ENCODE peak calls at places on chromosomes 5 and 9, in eight cellular contexts. L, A, U, Z, W, I, R and N are unnamed samples.

GRCh38 chr5:136089804-136090203 is 42.8 kb upstream of the SMAD5 start:
- DNase-seq in W (peak; percentile 48), Z (no peak), R (no peak), I (no peak), U (no peak), A (no peak), L (no peak), N (no peak)

GRCh38 chr5:168295574-168296201 is 4.2 kb downstream of the WWC1 start:
- DNase-seq in R (no peak), L (peak; percentile 75), W (peak; percentile 78), A (no peak), U (no peak), Z (peak; percentile 74), I (peak; percentile 70), N (peak; percentile 82)

GRCh38 chr5:94021246-94021645 is 279.8 kb upstream of the POU5F2 start:
- DNase-seq in A (no peak), I (no peak), L (no peak), Z (no peak), W (peak; percentile 77), U (no peak), R (no peak), N (peak; percentile 76)

GRCh38 chr5:151288180-151288579 is 15.4 kb downstream of the SLC36A3 start:
- DNase-seq in W (no peak), L (no peak), Z (peak; percentile 53), A (no peak), U (no peak), R (no peak), I (peak; percentile 64), N (peak; percentile 49)

GRCh38 chr5:159184858-159185381 is 24.4 kb downstream of the RNF145 start:
- DNase-seq in Z (no peak), U (no peak), L (no peak), A (no peak), I (no peak), R (peak; percentile 51), W (peak; percentile 97), N (peak; percentile 40)

GRCh38 chr5:159449925-159450324 is 119.6 kb upstream of the IL12B start:
- DNase-seq in Z (no peak), A (no peak), U (no peak), W (peak; percentile 80), I (no peak), R (no peak), L (no peak), N (peak; percentile 38)

GRCh38 chr9:115590016-115590415 is 472.1 kb upstream of the TNC start:
- DNase-seq in I (peak; percentile 41), R (peak; percentile 68), L (no peak), U (no peak), Z (no peak), W (peak; percentile 95), A (peak; percentile 20), N (peak; percentile 4)

GRCh38 chr9:84141762-84142370 is 161.3 kb downstream of the RMI1 start:
- DNase-seq in W (no peak), I (no peak), U (no peak), Z (no peak), A (no peak), L (no peak), R (no peak), N (no peak)

GRCh38 chr5:174218162-174218561 is 172.7 kb downstream of the NSG2 start:
- DNase-seq in W (no peak), U (no peak), Z (no peak), L (no peak), R (no peak), A (no peak), I (no peak), N (no peak)

GRCh38 chr5:83516962-83517750 is 45.6 kb downstream of the VCAN start:
- DNase-seq in Z (no peak), A (no peak), U (no peak), L (no peak), W (no peak), R (no peak), I (no peak), N (no peak)

GRCh38 chr5:159095218-159095617 is 4.5 kb downstream of the EBF1 start:
- DNase-seq in R (no peak), W (no peak), I (no peak), A (peak; percentile 33), Z (no peak), L (peak; percentile 51), U (no peak), N (no peak)

GRCh38 chr5:134905246-134905996 is 490 bp downstream of the PCBD2 start:
- DNase-seq in W (peak; percentile 60), A (no peak), R (peak; percentile 11), I (peak; percentile 71), U (no peak), L (no peak), Z (no peak), N (no peak)

GRCh38 chr9:35186524-35186923 is 24.7 kb downstream of the UNC13B start:
- DNase-seq in I (no peak), Z (no peak), A (no peak), L (no peak), W (no peak), R (no peak), U (no peak), N (no peak)

GRCh38 chr5:33233013-33233463 is 207.7 kb upstream of the TARS1 start:
- DNase-seq in U (no peak), A (no peak), I (peak; percentile 30), R (no peak), Z (no peak), L (no peak), W (peak; percentile 74), N (no peak)

GRCh38 chr5:151739939-151740335 is 18.5 kb downstream of the ATOX1 start:
- DNase-seq in L (no peak), I (no peak), U (no peak), A (no peak), R (peak; percentile 96), W (peak; percentile 99), Z (no peak), N (no peak)

GRCh38 chr5:148684528-148684927 is 30.2 kb upstream of the HTR4 start:
- DNase-seq in L (no peak), W (no peak), A (no peak), Z (no peak), R (no peak), U (no peak), I (no peak), N (no peak)

GRCh38 chr5:100505984-100506670 is 29.0 kb upstream of the FAM174A start:
- DNase-seq in I (peak; percentile 30), A (no peak), W (peak; percentile 87), R (peak; percentile 6), U (no peak), Z (no peak), L (no peak), N (no peak)

GRCh38 chr5:140261403-140262171 is 41.3 kb downstream of the PFDN1 start:
- DNase-seq in W (peak; percentile 88), Z (peak; percentile 73), L (no peak), I (peak; percentile 88), R (peak; percentile 52), A (peak; percentile 83), U (no peak), N (peak; percentile 88)

GRCh38 chr5:14185336-14186131 is 42.4 kb downstream of the TRIO start:
- DNase-seq in R (no peak), L (no peak), Z (no peak), I (no peak), U (no peak), W (peak; percentile 90), A (no peak), N (no peak)

GRCh38 chr9:127553793-127554192 is 58.3 kb upstream of the STXBP1 start:
- DNase-seq in I (no peak), R (no peak), Z (no peak), W (no peak), A (no peak), L (no peak), U (no peak), N (no peak)

GRCh38 chr5:147084702-147085101 is 150.1 kb upstream of the STK32A start:
- DNase-seq in R (no peak), Z (no peak), U (peak; percentile 45), I (no peak), W (no peak), L (no peak), A (no peak), N (peak; percentile 8)

GRCh38 chr5:672329-673139 is 20.6 kb downstream of the TPPP start:
- DNase-seq in W (peak; percentile 67), Z (peak; percentile 73), U (peak; percentile 62), A (peak; percentile 77), I (peak; percentile 93), L (peak; percentile 75), R (peak; percentile 28), N (peak; percentile 83)

DNA sequence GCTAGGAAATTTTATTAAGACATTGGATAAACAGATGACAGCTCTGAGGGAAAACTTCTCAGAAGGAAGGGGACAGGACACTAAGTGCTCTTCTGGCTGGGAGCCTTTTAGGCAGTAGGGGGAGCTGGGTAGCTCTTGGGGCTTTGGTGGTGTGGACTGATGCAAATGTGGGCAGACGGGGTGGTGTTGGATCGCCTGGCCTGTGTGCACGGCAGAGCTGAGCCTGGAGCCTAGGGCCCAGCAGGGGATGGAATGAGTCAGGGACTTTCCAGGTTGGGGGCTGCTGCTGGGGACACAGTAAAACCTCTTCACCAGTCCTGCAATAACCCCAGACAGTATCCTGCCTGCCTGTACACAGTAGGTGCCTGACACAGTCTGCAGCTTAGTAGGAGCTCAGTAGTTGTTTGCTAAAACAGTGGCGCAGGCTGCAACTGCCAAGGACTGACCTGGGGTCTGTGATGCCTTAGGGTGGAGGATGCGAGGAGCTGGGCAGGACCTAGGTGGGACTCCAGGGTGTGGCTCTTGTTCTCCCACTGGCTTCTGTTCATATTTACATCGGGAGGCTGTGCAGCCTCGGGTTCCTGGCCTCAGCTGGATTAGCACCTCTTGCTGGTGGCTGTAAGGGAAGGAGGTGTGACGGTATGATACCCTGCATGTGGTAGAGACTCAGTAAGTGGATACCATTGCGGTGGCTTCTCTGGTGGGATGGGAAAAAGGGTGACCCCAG is 83.8 kb downstream of the DAB2IP start:
- DNase-seq in I (peak; percentile 50), U (no peak), A (no peak), R (peak; percentile 41), Z (peak; percentile 49), L (peak; percentile 76), W (peak; percentile 72), N (peak; percentile 60)
- TF ChIP-seq CTCF in I (peak; percentile 35), U (peak; percentile 43), A (peak; percentile 26), R (peak; percentile 87), Z (peak; percentile 31), L (no peak), W (peak; percentile 72), N (peak; percentile 40)

DNA sequence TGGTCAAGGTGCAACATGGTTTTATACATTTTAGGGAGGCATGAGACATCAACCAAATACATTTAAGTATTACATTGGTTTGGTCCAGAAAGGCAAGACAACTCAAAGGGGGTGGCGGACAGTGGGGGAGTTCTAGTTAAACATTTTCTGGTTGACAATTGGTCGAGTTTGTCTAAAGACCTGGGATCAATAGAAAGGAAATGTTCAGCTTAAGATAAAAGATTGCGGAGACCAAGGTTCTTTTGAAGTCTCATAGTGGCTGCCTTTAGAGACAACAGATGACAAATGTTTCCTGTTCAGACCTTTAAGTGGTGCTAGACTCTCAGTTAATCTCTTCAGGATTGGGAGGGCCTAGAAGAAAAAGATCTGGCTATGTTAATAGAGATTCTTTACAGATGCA is 47.7 kb upstream of the TTC39B start:
- DNase-seq in L (no peak), I (no peak), Z (no peak), A (no peak), U (no peak), R (no peak), W (no peak), N (no peak)
- TF ChIP-seq CTCF in L (no peak), I (no peak), Z (no peak), A (no peak), U (no peak), R (no peak), W (no peak), N (no peak)

GRCh38 chr5:74336286-74336685 is 304.2 kb downstream of the ENC1 start:
- DNase-seq in A (no peak), L (peak; percentile 33), Z (peak; percentile 32), W (no peak), U (peak; percentile 32), I (no peak), R (no peak), N (no peak)
- TF ChIP-seq CTCF in A (no peak), L (no peak), Z (peak; percentile 25), W (peak; percentile 25), U (peak; percentile 56), I (peak; percentile 19), R (no peak), N (no peak)

GRCh38 chr5:157845894-157846598 is 12.9 kb downstream of the CLINT1 start:
- DNase-seq in R (no peak), I (no peak), A (no peak), L (no peak), U (no peak), W (no peak), Z (no peak), N (no peak)
- TF ChIP-seq CTCF in R (no peak), I (no peak), A (no peak), L (no peak), U (no peak), W (no peak), Z (no peak), N (no peak)